ENCODE peak calls at places on chromosomes 3 and 15, in four cellular contexts. One of them, this sample, is unnamed.

GRCh38 chr3:114745322-114746240 is 401.5 kb downstream of the ZBTB20 start:
- DNase-seq in GM23248: peak; percentile 86
- DNase-seq in fibroblast of lung: peak; percentile 47
- DNase-seq in PC-9: no peak
- DNase-seq in this sample: no peak

GRCh38 chr3:184085389-184085852 is 11.4 kb upstream of the HTR3E start:
- DNase-seq in GM23248: no peak
- DNase-seq in fibroblast of lung: peak; percentile 43
- DNase-seq in PC-9: no peak
- DNase-seq in this sample: peak; percentile 11

GRCh38 chr3:58560771-58561311 is 16.4 kb downstream of the FAM107A start:
- DNase-seq in GM23248: peak; percentile 92
- DNase-seq in fibroblast of lung: peak; percentile 88
- DNase-seq in PC-9: peak; percentile 81
- DNase-seq in this sample: peak; percentile 68

GRCh38 chr3:148101061-148101460 is 596.6 kb upstream of the AGTR1 start:
- DNase-seq in GM23248: peak; percentile 66
- DNase-seq in fibroblast of lung: peak; percentile 49
- DNase-seq in PC-9: no peak
- DNase-seq in this sample: no peak

GRCh38 chr3:53026423-53027162 is 19.3 kb downstream of the SFMBT1 start:
- DNase-seq in GM23248: no peak
- DNase-seq in fibroblast of lung: no peak
- DNase-seq in PC-9: no peak
- DNase-seq in this sample: no peak

GRCh38 chr3:190892328-190893011 is 30.0 kb upstream of the GMNC start:
- DNase-seq in GM23248: no peak
- DNase-seq in fibroblast of lung: peak; percentile 1
- DNase-seq in PC-9: no peak
- DNase-seq in this sample: no peak

GRCh38 chr3:29718661-29719065 is 437.8 kb downstream of the RBMS3 start:
- DNase-seq in GM23248: peak; percentile 17
- DNase-seq in fibroblast of lung: no peak
- DNase-seq in PC-9: no peak
- DNase-seq in this sample: peak; percentile 63

GRCh38 chr15:72827216-72827615 is 43.7 kb upstream of the ADPGK start:
- DNase-seq in GM23248: peak; percentile 24
- DNase-seq in fibroblast of lung: peak; percentile 6
- DNase-seq in PC-9: no peak
- DNase-seq in this sample: no peak

GRCh38 chr15:100083572-100083971 is 258.2 kb downstream of the ADAMTS17 start:
- DNase-seq in GM23248: no peak
- DNase-seq in fibroblast of lung: no peak
- DNase-seq in PC-9: no peak
- DNase-seq in this sample: no peak

GRCh38 chr3:111588527-111588926 is 6.6 kb downstream of the ZBED2 start:
- DNase-seq in GM23248: peak; percentile 34
- DNase-seq in fibroblast of lung: no peak
- DNase-seq in PC-9: no peak
- DNase-seq in this sample: no peak

GRCh38 chr3:111589303-111590095 is 5.6 kb downstream of the ZBED2 start:
- DNase-seq in GM23248: peak; percentile 43
- DNase-seq in fibroblast of lung: no peak
- DNase-seq in PC-9: no peak
- DNase-seq in this sample: no peak

GRCh38 chr3:111592143-111592542 is 3.0 kb downstream of the ZBED2 start:
- DNase-seq in GM23248: no peak
- DNase-seq in fibroblast of lung: no peak
- DNase-seq in PC-9: no peak
- DNase-seq in this sample: no peak

GRCh38 chr3:111591555-111591954 is 3.6 kb downstream of the ZBED2 start:
- DNase-seq in GM23248: no peak
- DNase-seq in fibroblast of lung: no peak
- DNase-seq in PC-9: no peak
- DNase-seq in this sample: no peak

GRCh38 chr3:111590096-111590491 is 5.1 kb downstream of the ZBED2 start:
- DNase-seq in GM23248: no peak
- DNase-seq in fibroblast of lung: no peak
- DNase-seq in PC-9: no peak
- DNase-seq in this sample: no peak
- TF ChIP-seq EZH2 in GM23248: no peak
- TF ChIP-seq EZH2 in fibroblast of lung: no peak
- TF ChIP-seq EZH2 in PC-9: no peak
- TF ChIP-seq EZH2 in this sample: no peak

GRCh38 chr3:196219194-196219969 is 3.0 kb downstream of the SLC51A start:
- DNase-seq in GM23248: peak; percentile 97
- DNase-seq in fibroblast of lung: peak; percentile 83
- DNase-seq in PC-9: peak; percentile 76
- DNase-seq in this sample: peak; percentile 26

GRCh38 chr3:196220991-196221390 is 4.7 kb downstream of the SLC51A start:
- DNase-seq in GM23248: no peak
- DNase-seq in fibroblast of lung: no peak
- DNase-seq in PC-9: no peak
- DNase-seq in this sample: no peak

GRCh38 chr3:196220587-196220986 is 4.3 kb downstream of the SLC51A start:
- DNase-seq in GM23248: no peak
- DNase-seq in fibroblast of lung: no peak
- DNase-seq in PC-9: no peak
- DNase-seq in this sample: no peak

GRCh38 chr3:196218155-196218712 is 1.9 kb downstream of the SLC51A start:
- DNase-seq in GM23248: no peak
- DNase-seq in fibroblast of lung: no peak
- DNase-seq in PC-9: no peak
- DNase-seq in this sample: no peak

DNA sequence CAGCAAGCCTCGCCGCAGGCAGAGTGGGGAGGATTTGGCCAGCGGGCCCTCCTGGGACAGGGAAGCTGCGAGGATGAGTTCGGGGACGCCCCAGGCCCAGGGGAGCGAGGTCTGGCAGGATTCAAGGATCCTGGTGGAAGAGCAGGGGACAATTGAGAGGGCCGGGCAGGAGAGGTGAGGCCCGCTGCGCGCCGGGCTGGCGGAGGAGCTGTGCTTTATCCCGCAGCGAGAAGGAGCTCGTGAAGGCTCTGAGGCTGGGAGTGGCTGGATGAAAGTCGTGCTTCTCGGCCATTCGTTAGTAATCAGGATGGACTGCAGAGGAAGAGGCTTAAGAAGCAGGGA is 3.6 kb downstream of the SLC51A start:
- DNase-seq in GM23248: no peak
- DNase-seq in fibroblast of lung: no peak
- DNase-seq in PC-9: no peak
- DNase-seq in this sample: no peak
- H2AFZ ChIP-seq in GM23248: peak overlapping the region; percentile 70
- H2AFZ ChIP-seq in fibroblast of lung: peak overlapping the region; percentile 76
- H2AFZ ChIP-seq in PC-9: no peak overlapping the region
- H2AFZ ChIP-seq in this sample: peak overlapping the region; percentile 58

DNA sequence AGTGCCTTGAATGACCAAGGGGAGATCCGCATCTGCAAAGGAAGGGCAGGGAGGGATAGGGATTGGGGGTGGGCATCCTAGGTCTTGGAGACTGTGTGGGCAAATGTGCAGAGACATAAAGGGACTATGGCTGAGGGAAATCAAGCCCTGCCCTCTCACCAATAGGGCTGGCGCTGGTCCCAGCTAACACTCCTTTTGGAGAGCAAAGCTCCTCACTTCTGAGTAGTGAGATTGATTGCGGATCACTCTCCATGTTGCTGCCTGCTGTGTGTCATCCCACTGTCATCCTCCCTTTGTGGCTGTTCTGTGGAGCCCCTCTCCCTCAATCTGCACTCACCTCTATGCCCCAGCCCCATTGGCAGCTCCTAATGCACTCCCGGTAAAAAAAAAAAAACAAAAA is 2.2 kb upstream of the CELSR3 start:
- DNase-seq in GM23248: no peak
- DNase-seq in fibroblast of lung: no peak
- DNase-seq in PC-9: no peak
- DNase-seq in this sample: no peak
- TF ChIP-seq EZH2 in GM23248: no peak
- TF ChIP-seq EZH2 in fibroblast of lung: no peak
- TF ChIP-seq EZH2 in PC-9: no peak
- TF ChIP-seq EZH2 in this sample: no peak

GRCh38 chr15:51083641-51084040 is 11.1 kb downstream of the TNFAIP8L3 start:
- DNase-seq in GM23248: no peak
- DNase-seq in fibroblast of lung: no peak
- DNase-seq in PC-9: no peak
- DNase-seq in this sample: no peak
- H2AFZ ChIP-seq in GM23248: no peak overlapping the region
- H2AFZ ChIP-seq in fibroblast of lung: no peak overlapping the region
- H2AFZ ChIP-seq in PC-9: no peak overlapping the region
- H2AFZ ChIP-seq in this sample: no peak overlapping the region

GRCh38 chr15:88255109-88255495 is 1.4 kb downstream of the NTRK3 start:
- DNase-seq in GM23248: no peak
- DNase-seq in fibroblast of lung: no peak
- DNase-seq in PC-9: no peak
- DNase-seq in this sample: no peak

GRCh38 chr15:88258021-88258641 is 1.6 kb upstream of the NTRK3 start:
- DNase-seq in GM23248: peak; percentile 32
- DNase-seq in fibroblast of lung: no peak
- DNase-seq in PC-9: no peak
- DNase-seq in this sample: no peak

GRCh38 chr15:88257311-88257901 is 867 bp upstream of the NTRK3 start:
- DNase-seq in GM23248: peak; percentile 16
- DNase-seq in fibroblast of lung: no peak
- DNase-seq in PC-9: no peak
- DNase-seq in this sample: no peak

GRCh38 chr15:88255496-88256171 is 905 bp downstream of the NTRK3 start:
- DNase-seq in GM23248: peak; percentile 82
- DNase-seq in fibroblast of lung: peak; percentile 14
- DNase-seq in PC-9: no peak
- DNase-seq in this sample: no peak

DNA sequence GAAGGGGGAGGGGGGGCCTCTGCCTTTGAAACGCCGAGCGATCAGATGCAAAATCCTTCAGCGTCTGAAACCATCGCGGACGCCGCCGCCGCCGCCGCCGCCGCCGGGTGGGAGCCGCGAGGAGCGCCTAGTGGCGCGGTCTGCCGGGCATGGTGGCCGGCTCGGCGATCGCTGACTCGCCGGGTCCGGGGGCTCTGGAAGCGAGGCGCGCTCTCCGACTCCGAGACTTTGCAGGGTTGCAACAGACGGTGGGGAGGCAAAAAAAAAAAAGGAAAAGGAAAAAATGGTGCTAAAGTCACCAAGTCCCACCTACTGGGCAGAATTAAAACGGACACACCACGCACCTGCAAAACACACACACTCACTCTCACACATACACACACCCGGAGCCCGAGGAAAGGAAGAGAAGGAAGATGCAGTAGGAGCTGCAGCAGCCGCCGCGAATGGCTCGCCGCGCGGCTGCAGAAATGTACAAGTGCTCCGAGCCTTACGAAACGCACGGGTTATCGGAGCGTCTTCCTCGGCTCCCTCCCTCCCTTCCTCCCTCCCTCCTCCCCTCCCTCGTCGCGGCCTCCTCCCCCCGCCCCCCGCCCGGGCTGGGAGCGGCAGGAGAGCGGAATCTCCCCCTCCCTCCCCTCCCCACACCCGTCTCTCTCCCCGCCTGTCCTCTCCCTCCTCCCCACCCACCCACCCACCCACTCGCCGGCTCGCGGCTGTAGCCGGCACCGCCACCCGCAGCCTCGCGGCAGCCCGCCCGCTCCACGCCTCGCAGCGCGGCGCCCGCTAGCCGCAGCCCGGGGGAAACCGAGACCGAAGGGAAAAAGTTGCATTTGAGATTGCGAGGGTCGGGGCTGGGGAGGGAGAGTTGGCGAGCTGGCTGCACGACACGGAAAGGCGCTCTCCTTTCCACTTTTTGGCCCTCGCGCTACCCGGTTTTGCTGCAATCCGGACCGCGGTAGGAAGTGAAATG is at the start of gene NTRK3:
- DNase-seq in GM23248: peak; percentile 44
- DNase-seq in fibroblast of lung: peak; percentile 4
- DNase-seq in PC-9: no peak
- DNase-seq in this sample: no peak
- TF ChIP-seq EZH2 in GM23248: peak; percentile 97
- TF ChIP-seq EZH2 in fibroblast of lung: peak; percentile 76
- TF ChIP-seq EZH2 in PC-9: no peak
- TF ChIP-seq EZH2 in this sample: peak; percentile 85